ENCODE peak calls at places on chromosomes 5 and 9, in five cellular contexts. P, M, H, L and F are unnamed samples.

GRCh38 chr5:125412561-125413535 is 666.4 kb upstream of the ZNF608 start:
- DNase-seq in P (peak; percentile 52), M (peak; percentile 15), H (peak; percentile 80), L (peak; percentile 91), F (no peak)

GRCh38 chr5:127695336-127695735 is 7.9 kb upstream of the CCDC192 start:
- DNase-seq in P (no peak), M (no peak), H (no peak), L (no peak), F (no peak)

GRCh38 chr9:94606641-94607339 is 13.2 kb upstream of the FBP2 start:
- DNase-seq in P (no peak), M (no peak), H (no peak), L (no peak), F (no peak)

GRCh38 chr9:70519912-70520724 is 105.7 kb upstream of the KLF9 start:
- DNase-seq in P (no peak), M (no peak), H (no peak), L (no peak), F (no peak)

GRCh38 chr9:137460363-137461315 is 1.5 kb upstream of the NSMF start:
- DNase-seq in P (peak; percentile 20), M (no peak), H (peak; percentile 30), L (no peak), F (no peak)

GRCh38 chr9:22265038-22265437 is 181.6 kb upstream of the DMRTA1 start:
- DNase-seq in P (no peak), M (no peak), H (no peak), L (no peak), F (no peak)

GRCh38 chr5:133921899-133922468 is 46.4 kb downstream of the C5orf15 start:
- DNase-seq in P (no peak), M (no peak), H (no peak), L (no peak), F (no peak)

GRCh38 chr9:137141050-137141810 is 2.3 kb downstream of the GRIN1 start:
- DNase-seq in P (no peak), M (no peak), H (no peak), L (no peak), F (no peak)

GRCh38 chr5:155885199-155885598 is 441.8 kb upstream of the SGCD start:
- DNase-seq in P (no peak), M (no peak), H (no peak), L (no peak), F (no peak)

GRCh38 chr5:74895906-74896305 is 29.7 kb upstream of the FAM169A start:
- DNase-seq in P (no peak), M (no peak), H (peak; percentile 82), L (peak; percentile 59), F (no peak)

GRCh38 chr9:114486205-114486963 is 18.9 kb downstream of the WHRN start:
- DNase-seq in P (no peak), M (no peak), H (no peak), L (peak; percentile 37), F (no peak)

GRCh38 chr9:137057545-137057944 is 3.7 kb upstream of the ENTPD2 start:
- DNase-seq in P (no peak), M (no peak), H (no peak), L (no peak), F (no peak)

GRCh38 chr5:6736524-6737042 is 23.4 kb downstream of the TENT4A start:
- DNase-seq in P (no peak), M (no peak), H (peak; percentile 15), L (no peak), F (no peak)

GRCh38 chr5:5270958-5271605 is 131.0 kb downstream of the ADAMTS16 start:
- DNase-seq in P (peak; percentile 69), M (peak; percentile 66), H (peak; percentile 83), L (peak; percentile 40), F (no peak)

GRCh38 chr9:91803143-91803940 is 146.7 kb downstream of the ROR2 start:
- DNase-seq in P (no peak), M (no peak), H (no peak), L (peak; percentile 81), F (no peak)

GRCh38 chr5:75510836-75511434 is 494 bp downstream of the CERT1 start:
- DNase-seq in P (peak; percentile 40), M (no peak), H (peak; percentile 60), L (peak; percentile 15), F (no peak)

GRCh38 chr9:32502996-32503395 is 23.0 kb downstream of the RIGI start:
- DNase-seq in P (no peak), M (no peak), H (no peak), L (no peak), F (no peak)

GRCh38 chr5:68196876-68197275 is 18.7 kb upstream of the PIK3R1 start:
- DNase-seq in P (no peak), M (no peak), H (peak; percentile 44), L (no peak), F (peak; percentile 12)

GRCh38 chr5:88884435-88884877 is 1.5 kb upstream of the MEF2C start:
- DNase-seq in P (no peak), M (no peak), H (no peak), L (peak; percentile 23), F (no peak)

GRCh38 chr9:135081731-135082130 is 5.7 kb upstream of the OLFM1 start:
- DNase-seq in P (no peak), M (no peak), H (no peak), L (no peak), F (no peak)

GRCh38 chr5:36875789-36876388 is 680 bp upstream of the NIPBL start:
- DNase-seq in P (peak; percentile 70), M (peak; percentile 56), H (peak; percentile 83), L (peak; percentile 78), F (peak; percentile 13)

GRCh38 chr9:89023788-89024187 is 32.5 kb downstream of the S1PR3 start:
- DNase-seq in P (no peak), M (no peak), H (no peak), L (peak; percentile 21), F (no peak)

GRCh38 chr5:132427285-132428146 is 58.0 kb downstream of the SLC22A5 start:
- DNase-seq in P (no peak), M (no peak), H (peak; percentile 34), L (no peak), F (no peak)

GRCh38 chr9:137545123-137545522 is 5.1 kb downstream of the PNPLA7 start:
- DNase-seq in P (no peak), M (no peak), H (no peak), L (peak; percentile 28), F (no peak)

GRCh38 chr5:149618581-149619248 is 37.4 kb downstream of the ARHGEF37 start:
- DNase-seq in P (no peak), M (no peak), H (peak; percentile 52), L (peak; percentile 72), F (no peak)

GRCh38 chr9:35649431-35650340 is 1.0 kb downstream of the SIT1 start:
- DNase-seq in P (no peak), M (no peak), H (no peak), L (no peak), F (no peak)

GRCh38 chr5:43661102-43661501 is 58.1 kb downstream of the NNT start:
- DNase-seq in P (peak; percentile 28), M (no peak), H (peak; percentile 69), L (peak; percentile 59), F (no peak)

GRCh38 chr5:17831279-17831678 is 197.0 kb downstream of the TAF11L14 start:
- DNase-seq in P (no peak), M (no peak), H (no peak), L (no peak), F (no peak)

DNA sequence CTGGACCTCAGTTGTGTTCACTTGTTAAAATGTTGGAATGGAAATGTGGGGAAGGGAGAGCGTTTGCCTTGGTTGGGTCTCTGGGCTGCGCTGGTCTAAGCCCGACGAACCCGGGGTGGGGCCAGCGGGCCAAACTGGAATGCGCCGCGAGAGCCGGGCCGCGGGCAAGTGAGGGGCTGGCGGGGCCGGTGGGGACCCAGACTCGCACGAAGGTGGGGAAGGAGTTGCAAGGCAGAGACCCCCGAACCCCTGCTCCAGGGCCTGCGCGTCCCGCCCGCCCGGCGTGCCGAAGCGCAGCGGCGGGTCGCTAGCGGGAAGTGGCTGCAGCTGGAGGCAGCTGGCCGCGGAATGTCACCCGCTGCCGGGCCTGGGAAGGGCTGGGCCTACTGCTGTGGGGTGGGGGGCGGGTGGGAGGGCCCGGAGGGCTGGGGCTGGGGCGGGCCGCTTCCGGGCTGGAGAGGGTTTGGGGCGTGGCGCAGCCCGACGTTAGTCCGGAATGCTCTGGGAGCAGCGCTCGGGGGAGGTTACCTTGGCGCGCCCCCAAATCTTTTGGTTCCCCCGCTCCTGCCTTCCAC is 84.8 kb downstream of the DAB2IP start:
- DNase-seq in P (peak; percentile 87), M (peak; percentile 50), H (no peak), L (peak; percentile 25), F (no peak)
- H3K27ac ChIP-seq in P (peak overlapping the region; percentile 85), M (peak overlapping the region; percentile 99), H (peak overlapping the region; percentile 80), L (peak overlapping the region; percentile 79), F (peak overlapping the region; percentile 55)

GRCh38 chr9:81080900-81081299 is 608.4 kb downstream of the TLE1 start:
- DNase-seq in P (no peak), M (no peak), H (no peak), L (no peak), F (no peak)

GRCh38 chr9:81083062-81083461 is 606.3 kb downstream of the TLE1 start:
- DNase-seq in P (no peak), M (no peak), H (peak; percentile 24), L (peak; percentile 40), F (no peak)

GRCh38 chr9:81082251-81082650 is 607.1 kb downstream of the TLE1 start:
- DNase-seq in P (no peak), M (no peak), H (no peak), L (peak; percentile 21), F (no peak)

GRCh38 chr9:81086421-81086820 is 602.9 kb downstream of the TLE1 start:
- DNase-seq in P (no peak), M (no peak), H (no peak), L (no peak), F (no peak)

DNA sequence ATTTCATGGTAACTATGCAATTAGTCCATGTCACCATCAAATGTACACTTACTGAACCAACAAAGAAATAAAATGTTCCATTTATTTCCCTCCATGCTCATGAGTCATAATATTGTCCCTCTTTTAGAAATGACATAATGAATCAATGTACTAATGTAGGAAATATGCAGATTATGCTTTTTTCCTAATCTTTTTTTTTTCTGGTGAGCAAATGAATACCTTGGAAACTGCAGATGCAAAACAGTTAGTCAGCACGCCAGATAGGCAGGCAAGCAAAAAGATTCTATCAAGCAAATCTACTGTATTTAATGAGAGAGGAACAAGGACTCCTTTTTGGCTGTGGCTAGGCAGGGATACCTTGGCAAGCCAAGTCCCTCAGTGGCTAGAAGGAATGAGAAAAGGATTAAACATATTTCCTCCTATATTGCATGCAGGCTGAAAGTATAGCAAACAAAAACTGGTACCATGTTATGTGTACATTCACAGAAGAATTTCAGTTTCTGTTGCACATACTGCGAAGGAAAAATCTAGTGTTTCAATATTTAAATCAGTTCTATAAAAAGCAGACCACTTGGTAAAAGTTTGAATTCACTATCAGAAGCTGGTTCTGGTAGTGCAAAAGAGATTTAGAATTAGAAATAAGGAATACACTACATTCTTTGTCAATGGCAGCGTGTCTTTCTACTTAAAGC is 605.4 kb downstream of the TLE1 start:
- DNase-seq in P (no peak), M (no peak), H (peak; percentile 27), L (peak; percentile 80), F (no peak)
- TF ChIP-seq POLR2A in P (no peak), M (no peak), H (no peak), L (no peak), F (no peak)

GRCh38 chr5:115333164-115333563 is 36.7 kb upstream of the CCDC112 start:
- DNase-seq in P (no peak), M (no peak), H (no peak), L (peak; percentile 14), F (no peak)
- H3K27ac ChIP-seq in P (no peak overlapping the region), M (no peak overlapping the region), H (no peak overlapping the region), L (no peak overlapping the region), F (no peak overlapping the region)

DNA sequence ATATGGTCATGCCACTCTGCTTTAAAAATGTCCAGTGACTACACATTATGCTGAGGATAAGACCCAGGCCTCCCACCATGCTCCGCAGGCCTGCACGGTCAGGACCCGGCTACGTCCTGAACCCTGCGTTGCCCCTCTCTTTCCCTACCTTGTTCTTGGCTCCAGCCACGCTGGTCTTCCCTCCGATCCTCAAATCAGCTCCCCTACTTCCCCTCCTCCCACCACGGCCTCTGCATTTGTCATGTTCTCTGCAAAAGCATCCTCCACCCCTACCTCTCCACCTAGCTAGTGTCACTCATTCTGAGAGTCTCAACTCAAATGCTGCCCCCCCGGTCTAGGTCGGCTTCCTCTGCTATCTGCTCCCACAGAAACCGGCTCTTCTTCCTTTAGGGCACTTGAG is 11.2 kb downstream of the GPX3 start:
- DNase-seq in P (no peak), M (no peak), H (no peak), L (no peak), F (no peak)
- TF ChIP-seq POLR2A in P (no peak), M (no peak), H (no peak), L (no peak), F (no peak)